ENCODE peak calls at places on chromosomes 11 and 22, in eight cellular contexts. L is activated T-cell treated with anti-CD3 and anti-CD28 coated beads, Interleukin-2, amount 50 U/mL, for 72 hours; D is renal cortical epithelial cell; V is hepatocyte; P is NCI-H1105; K is neural crest cell; N is AG08395; R is NCI-H187 treated with DMSO at 0.1 percent for 48 hours. M is an unnamed sample.

GRCh38 chr11:131817701-131818188 is 447.3 kb downstream of the NTM start:
- DNase-seq in L (no peak), D (no peak), V (no peak), P (peak), K (no peak), N (no peak), R (no peak), M (no peak)

GRCh38 chr11:28169816-28170215 is 61.6 kb downstream of the METTL15 start:
- DNase-seq in L (no peak), D (peak), V (no peak), P (no peak), K (no peak), N (peak), R (no peak), M (no peak)

GRCh38 chr11:119530503-119530902 is 107.5 kb upstream of the THY1 start:
- DNase-seq in L (no peak), D (no peak), V (peak), P (no peak), K (no peak), N (no peak), R (no peak), M (no peak)

GRCh38 chr11:80727315-80727714 is 1286.5 kb upstream of the TENM4 start:
- DNase-seq in L (no peak), D (peak), V (peak), P (peak), K (no peak), N (no peak), R (no peak), M (no peak)

GRCh38 chr11:45073575-45074225 is 72.7 kb upstream of the PRDM11 start:
- DNase-seq in L (no peak), D (no peak), V (no peak), P (no peak), K (no peak), N (no peak), R (no peak), M (no peak)

GRCh38 chr11:76823481-76824028 is 37.2 kb upstream of the ACER3 start:
- DNase-seq in L (no peak), D (peak), V (no peak), P (no peak), K (peak), N (peak), R (no peak), M (no peak)

GRCh38 chr22:25564979-25565677 is 653 bp downstream of the GRK3 start:
- DNase-seq in L (peak), D (no peak), V (peak), P (no peak), K (peak), N (no peak), R (no peak), M (no peak)

GRCh38 chr22:47192106-47192650 is 429.7 kb downstream of the TBC1D22A start:
- DNase-seq in L (no peak), D (no peak), V (no peak), P (no peak), K (no peak), N (no peak), R (no peak), M (no peak)

GRCh38 chr11:2698386-2699184 is 1.2 kb downstream of the KCNQ1OT1 start:
- DNase-seq in L (no peak), D (no peak), V (no peak), P (no peak), K (no peak), N (no peak), R (no peak), M (no peak)

GRCh38 chr11:68448604-68449011 is 11.9 kb upstream of the PPP6R3 start:
- DNase-seq in L (no peak), D (no peak), V (no peak), P (no peak), K (no peak), N (no peak), R (no peak), M (no peak)

GRCh38 chr11:12088047-12088481 is 22.3 kb upstream of the MICAL2 start:
- DNase-seq in L (no peak), D (peak), V (no peak), P (no peak), K (no peak), N (peak), R (no peak), M (peak)

GRCh38 chr11:62147545-62147944 is 23.7 kb downstream of the INCENP start:
- DNase-seq in L (no peak), D (no peak), V (no peak), P (no peak), K (no peak), N (no peak), R (no peak), M (no peak)

GRCh38 chr11:114058026-114058706 is 1.3 kb upstream of the ZBTB16 start:
- DNase-seq in L (no peak), D (peak), V (peak), P (no peak), K (no peak), N (no peak), R (no peak), M (no peak)

GRCh38 chr11:64181506-64182411 is 4.2 kb upstream of the STIP1 start:
- DNase-seq in L (peak), D (peak), V (peak), P (peak), K (peak), N (peak), R (no peak), M (peak)

GRCh38 chr11:95154514-95154913 is 64.9 kb downstream of the ENDOD1 start:
- DNase-seq in L (peak), D (peak), V (peak), P (peak), K (peak), N (peak), R (peak), M (no peak)

GRCh38 chr22:30268331-30268730 is 1.7 kb upstream of the OSM start:
- DNase-seq in L (no peak), D (no peak), V (no peak), P (no peak), K (no peak), N (no peak), R (no peak), M (no peak)

GRCh38 chr11:1919428-1920127 is at the start of gene TNNT3:
- DNase-seq in L (no peak), D (no peak), V (no peak), P (no peak), K (no peak), N (no peak), R (no peak), M (no peak)

GRCh38 chr22:36811094-36811797 is 5.6 kb downstream of the PVALB start:
- DNase-seq in L (no peak), D (no peak), V (no peak), P (no peak), K (no peak), N (no peak), R (no peak), M (no peak)

GRCh38 chr11:134266841-134267251 is 9.3 kb upstream of the GLB1L3 start:
- DNase-seq in L (no peak), D (no peak), V (no peak), P (no peak), K (no peak), N (peak), R (no peak), M (peak)

GRCh38 chr11:2343502-2343901 is 33.6 kb upstream of the CD81 start:
- DNase-seq in L (no peak), D (no peak), V (no peak), P (no peak), K (no peak), N (no peak), R (no peak), M (no peak)

GRCh38 chr11:108009497-108010360 is 1.0 kb downstream of the CUL5 start:
- DNase-seq in L (peak), D (peak), V (peak), P (no peak), K (no peak), N (no peak), R (no peak), M (no peak)

GRCh38 chr22:44538071-44538470 is 40.0 kb upstream of the RTL6 start:
- DNase-seq in L (no peak), D (no peak), V (peak), P (no peak), K (no peak), N (peak), R (no peak), M (peak)

GRCh38 chr22:31748490-31748889 is 1.4 kb downstream of the PRR14L start:
- DNase-seq in L (no peak), D (no peak), V (no peak), P (no peak), K (no peak), N (no peak), R (no peak), M (no peak)

GRCh38 chr22:45671783-45672563 is at the start of gene ATXN10:
- DNase-seq in L (peak), D (peak), V (peak), P (peak), K (peak), N (peak), R (no peak), M (no peak)

GRCh38 chr11:95084509-95084908 is 5.1 kb upstream of the ENDOD1 start:
- DNase-seq in L (peak), D (peak), V (no peak), P (no peak), K (no peak), N (no peak), R (no peak), M (no peak)

GRCh38 chr11:78749243-78749730 is 174.6 kb upstream of the NARS2 start:
- DNase-seq in L (no peak), D (no peak), V (no peak), P (no peak), K (no peak), N (no peak), R (no peak), M (no peak)

GRCh38 chr22:41302016-41302767 is 867 bp downstream of the ZC3H7B start:
- DNase-seq in L (peak), D (no peak), V (peak), P (no peak), K (peak), N (no peak), R (no peak), M (no peak)

GRCh38 chr11:2120359-2121100 is 18.7 kb downstream of the IGF2 start:
- DNase-seq in L (no peak), D (no peak), V (no peak), P (no peak), K (no peak), N (peak), R (no peak), M (no peak)

GRCh38 chr11:44955019-44955738 is 4.5 kb upstream of the TP53I11 start:
- DNase-seq in L (no peak), D (peak), V (peak), P (no peak), K (no peak), N (peak), R (no peak), M (peak)

GRCh38 chr11:67665537-67666302 is 8.7 kb downstream of the ALDH3B2 start:
- DNase-seq in L (no peak), D (no peak), V (peak), P (no peak), K (no peak), N (no peak), R (no peak), M (no peak)

GRCh38 chr11:16881074-16881709 is 133.0 kb downstream of the PLEKHA7 start:
- DNase-seq in L (no peak), D (peak), V (peak), P (peak), K (no peak), N (peak), R (no peak), M (peak)

GRCh38 chr11:133526790-133527189 is 5.5 kb downstream of the OPCML start:
- DNase-seq in L (no peak), D (no peak), V (no peak), P (no peak), K (no peak), N (no peak), R (no peak), M (no peak)

GRCh38 chr11:19735512-19735911 is 22.9 kb downstream of the NAV2 start:
- DNase-seq in L (no peak), D (no peak), V (no peak), P (no peak), K (no peak), N (peak), R (no peak), M (no peak)

GRCh38 chr22:29385748-29386147 is 2.6 kb downstream of the AP1B1 start:
- DNase-seq in L (no peak), D (no peak), V (no peak), P (no peak), K (no peak), N (no peak), R (no peak), M (no peak)

GRCh38 chr22:50253046-50253580 is 2.0 kb upstream of the HDAC10 start:
- DNase-seq in L (no peak), D (no peak), V (no peak), P (no peak), K (no peak), N (no peak), R (no peak), M (no peak)

M was measured in GM04504.